ENCODE peak calls at places on chromosomes 16 and 17, in six cellular contexts. One of them, this sample, is unnamed.

GRCh38 chr17:1201132-1201702 is 21.4 kb upstream of the ABR start:
- DNase-seq in A549: no peak
- DNase-seq in body of pancreas: peak; percentile 14
- DNase-seq in ovary: no peak
- DNase-seq in right lobe of liver: no peak
- DNase-seq in tibial nerve: no peak
- DNase-seq in this sample: no peak

GRCh38 chr16:75042423-75043174 is 43.8 kb downstream of the ZNRF1 start:
- DNase-seq in ovary: no peak
- DNase-seq in A549: no peak
- DNase-seq in tibial nerve: no peak
- DNase-seq in right lobe of liver: no peak
- DNase-seq in body of pancreas: no peak
- DNase-seq in this sample: no peak

GRCh38 chr17:67358612-67359011 is 7.8 kb downstream of the PSMD12 start:
- DNase-seq in ovary: no peak
- DNase-seq in tibial nerve: no peak
- DNase-seq in A549: no peak
- DNase-seq in body of pancreas: no peak
- DNase-seq in right lobe of liver: no peak
- DNase-seq in this sample: no peak

GRCh38 chr16:58464047-58464915 is 35.7 kb upstream of the NDRG4 start:
- DNase-seq in ovary: no peak
- DNase-seq in tibial nerve: no peak
- DNase-seq in A549: no peak
- DNase-seq in right lobe of liver: no peak
- DNase-seq in body of pancreas: peak; percentile 21
- DNase-seq in this sample: peak; percentile 28

GRCh38 chr17:65564793-65565192 is 3.3 kb upstream of the AXIN2 start:
- DNase-seq in tibial nerve: no peak
- DNase-seq in A549: no peak
- DNase-seq in right lobe of liver: no peak
- DNase-seq in body of pancreas: peak; percentile 76
- DNase-seq in ovary: peak; percentile 50
- DNase-seq in this sample: peak; percentile 43

GRCh38 chr16:68892898-68893297 is 49.6 kb downstream of the TANGO6 start:
- DNase-seq in tibial nerve: no peak
- DNase-seq in right lobe of liver: no peak
- DNase-seq in body of pancreas: no peak
- DNase-seq in ovary: no peak
- DNase-seq in A549: no peak
- DNase-seq in this sample: no peak

GRCh38 chr17:6448473-6448872 is 4.2 kb downstream of the PIMREG start:
- DNase-seq in right lobe of liver: no peak
- DNase-seq in ovary: no peak
- DNase-seq in body of pancreas: no peak
- DNase-seq in tibial nerve: no peak
- DNase-seq in A549: no peak
- DNase-seq in this sample: no peak

GRCh38 chr17:10875411-10875810 is 37.5 kb upstream of the PIRT start:
- DNase-seq in ovary: peak; percentile 28
- DNase-seq in right lobe of liver: no peak
- DNase-seq in tibial nerve: no peak
- DNase-seq in body of pancreas: no peak
- DNase-seq in A549: peak; percentile 14
- DNase-seq in this sample: peak; percentile 13

GRCh38 chr17:60167095-60167741 is 17.4 kb downstream of the CA4 start:
- DNase-seq in right lobe of liver: peak; percentile 51
- DNase-seq in A549: no peak
- DNase-seq in body of pancreas: peak; percentile 68
- DNase-seq in tibial nerve: no peak
- DNase-seq in ovary: no peak
- DNase-seq in this sample: no peak

GRCh38 chr17:57215317-57215716 is 41.0 kb upstream of the MSI2 start:
- DNase-seq in A549: no peak
- DNase-seq in body of pancreas: peak; percentile 14
- DNase-seq in tibial nerve: no peak
- DNase-seq in right lobe of liver: no peak
- DNase-seq in ovary: no peak
- DNase-seq in this sample: no peak

GRCh38 chr16:50836121-50836541 is 94.2 kb downstream of the CYLD start:
- DNase-seq in body of pancreas: no peak
- DNase-seq in A549: no peak
- DNase-seq in ovary: no peak
- DNase-seq in tibial nerve: no peak
- DNase-seq in right lobe of liver: no peak
- DNase-seq in this sample: no peak

GRCh38 chr17:40071720-40072480 is 9.1 kb downstream of the THRA start:
- DNase-seq in body of pancreas: peak; percentile 98
- DNase-seq in A549: peak; percentile 91
- DNase-seq in right lobe of liver: peak; percentile 83
- DNase-seq in ovary: peak; percentile 81
- DNase-seq in tibial nerve: peak; percentile 77
- DNase-seq in this sample: peak; percentile 94

GRCh38 chr17:6100146-6100545 is 30.0 kb downstream of the WSCD1 start:
- DNase-seq in body of pancreas: no peak
- DNase-seq in ovary: no peak
- DNase-seq in right lobe of liver: no peak
- DNase-seq in A549: no peak
- DNase-seq in tibial nerve: no peak
- DNase-seq in this sample: no peak

GRCh38 chr17:71115669-71115972 is 946.3 kb downstream of the KCNJ2 start:
- DNase-seq in tibial nerve: no peak
- DNase-seq in right lobe of liver: no peak
- DNase-seq in body of pancreas: no peak
- DNase-seq in ovary: no peak
- DNase-seq in A549: no peak
- DNase-seq in this sample: no peak

GRCh38 chr17:10875984-10876555 is 38.2 kb upstream of the PIRT start:
- DNase-seq in body of pancreas: peak; percentile 53
- DNase-seq in A549: peak; percentile 57
- DNase-seq in ovary: peak; percentile 20
- DNase-seq in right lobe of liver: peak; percentile 55
- DNase-seq in tibial nerve: no peak
- DNase-seq in this sample: peak; percentile 36

GRCh38 chr16:48591976-48592375 is 18.0 kb downstream of the N4BP1 start:
- DNase-seq in tibial nerve: no peak
- DNase-seq in A549: no peak
- DNase-seq in body of pancreas: no peak
- DNase-seq in ovary: no peak
- DNase-seq in right lobe of liver: peak; percentile 66
- DNase-seq in this sample: no peak

GRCh38 chr16:80899804-80900592 is 95.6 kb upstream of the CDYL2 start:
- DNase-seq in body of pancreas: peak; percentile 91
- DNase-seq in right lobe of liver: peak; percentile 88
- DNase-seq in A549: peak; percentile 36
- DNase-seq in ovary: peak; percentile 25
- DNase-seq in tibial nerve: peak; percentile 73
- DNase-seq in this sample: peak; percentile 80

GRCh38 chr17:79913451-79913850 is 74.2 kb upstream of the CBX4 start:
- DNase-seq in right lobe of liver: no peak
- DNase-seq in A549: no peak
- DNase-seq in tibial nerve: no peak
- DNase-seq in body of pancreas: no peak
- DNase-seq in ovary: no peak
- DNase-seq in this sample: no peak

GRCh38 chr17:55356440-55357328 is 65.0 kb downstream of the MMD start:
- DNase-seq in A549: peak; percentile 86
- DNase-seq in body of pancreas: peak; percentile 70
- DNase-seq in ovary: peak; percentile 59
- DNase-seq in right lobe of liver: peak; percentile 75
- DNase-seq in tibial nerve: peak; percentile 69
- DNase-seq in this sample: peak; percentile 64

GRCh38 chr16:71956500-71956899 is 43.7 kb downstream of the PKD1L3 start:
- DNase-seq in A549: no peak
- DNase-seq in right lobe of liver: no peak
- DNase-seq in body of pancreas: no peak
- DNase-seq in ovary: no peak
- DNase-seq in tibial nerve: no peak
- DNase-seq in this sample: no peak

GRCh38 chr17:47652570-47652969 is 2.9 kb downstream of the KPNB1 start:
- DNase-seq in tibial nerve: no peak
- DNase-seq in body of pancreas: no peak
- DNase-seq in A549: no peak
- DNase-seq in right lobe of liver: no peak
- DNase-seq in ovary: no peak
- DNase-seq in this sample: no peak

GRCh38 chr16:18039931-18040330 is 296.6 kb downstream of the NPIPA8 start:
- DNase-seq in A549: no peak
- DNase-seq in right lobe of liver: no peak
- DNase-seq in ovary: no peak
- DNase-seq in body of pancreas: no peak
- DNase-seq in tibial nerve: no peak
- DNase-seq in this sample: no peak

GRCh38 chr17:66507103-66507923 is 204.9 kb downstream of the PRKCA start:
- DNase-seq in ovary: peak; percentile 45
- DNase-seq in tibial nerve: no peak
- DNase-seq in A549: peak; percentile 76
- DNase-seq in body of pancreas: peak; percentile 22
- DNase-seq in right lobe of liver: peak; percentile 69
- DNase-seq in this sample: peak; percentile 78

GRCh38 chr17:21129023-21129681 is 2.4 kb downstream of the DHRS7B start:
- DNase-seq in right lobe of liver: no peak
- DNase-seq in ovary: no peak
- DNase-seq in body of pancreas: peak; percentile 20
- DNase-seq in tibial nerve: no peak
- DNase-seq in A549: peak; percentile 67
- DNase-seq in this sample: peak; percentile 30

GRCh38 chr16:85395207-85395912 is 217.8 kb upstream of the GSE1 start:
- DNase-seq in A549: peak; percentile 91
- DNase-seq in ovary: peak; percentile 88
- DNase-seq in body of pancreas: peak; percentile 68
- DNase-seq in right lobe of liver: peak; percentile 50
- DNase-seq in tibial nerve: peak; percentile 53
- DNase-seq in this sample: peak; percentile 83

GRCh38 chr16:82062645-82063058 is 27.6 kb downstream of the HSD17B2 start:
- DNase-seq in ovary: no peak
- DNase-seq in A549: no peak
- DNase-seq in right lobe of liver: no peak
- DNase-seq in body of pancreas: no peak
- DNase-seq in tibial nerve: no peak
- DNase-seq in this sample: no peak

GRCh38 chr17:21058098-21058893 is 15.5 kb upstream of the USP22 start:
- DNase-seq in right lobe of liver: no peak
- DNase-seq in body of pancreas: no peak
- DNase-seq in tibial nerve: no peak
- DNase-seq in A549: peak; percentile 47
- DNase-seq in ovary: no peak
- DNase-seq in this sample: no peak

GRCh38 chr16:28126684-28127620 is 63.4 kb upstream of the GSG1L start:
- DNase-seq in tibial nerve: no peak
- DNase-seq in ovary: no peak
- DNase-seq in A549: no peak
- DNase-seq in right lobe of liver: no peak
- DNase-seq in body of pancreas: no peak
- DNase-seq in this sample: no peak
- TF ChIP-seq POLR2A in tibial nerve: no peak
- TF ChIP-seq POLR2A in ovary: no peak
- TF ChIP-seq POLR2A in A549: no peak
- TF ChIP-seq POLR2A in right lobe of liver: no peak
- TF ChIP-seq POLR2A in body of pancreas: no peak
- TF ChIP-seq POLR2A in this sample: no peak

GRCh38 chr16:70659953-70660671 is 13.8 kb downstream of the IL34 start:
- DNase-seq in ovary: no peak
- DNase-seq in right lobe of liver: no peak
- DNase-seq in A549: no peak
- DNase-seq in body of pancreas: no peak
- DNase-seq in tibial nerve: no peak
- DNase-seq in this sample: no peak

GRCh38 chr16:70657956-70658355 is 11.6 kb downstream of the IL34 start:
- DNase-seq in body of pancreas: no peak
- DNase-seq in right lobe of liver: no peak
- DNase-seq in tibial nerve: no peak
- DNase-seq in A549: no peak
- DNase-seq in ovary: no peak
- DNase-seq in this sample: no peak

GRCh38 chr16:70659546-70659945 is 13.2 kb downstream of the IL34 start:
- DNase-seq in tibial nerve: no peak
- DNase-seq in body of pancreas: no peak
- DNase-seq in right lobe of liver: no peak
- DNase-seq in ovary: no peak
- DNase-seq in A549: no peak
- DNase-seq in this sample: no peak

GRCh38 chr16:70660672-70661350 is 14.5 kb downstream of the IL34 start:
- DNase-seq in A549: no peak
- DNase-seq in tibial nerve: no peak
- DNase-seq in ovary: no peak
- DNase-seq in right lobe of liver: no peak
- DNase-seq in body of pancreas: no peak
- DNase-seq in this sample: no peak

DNA sequence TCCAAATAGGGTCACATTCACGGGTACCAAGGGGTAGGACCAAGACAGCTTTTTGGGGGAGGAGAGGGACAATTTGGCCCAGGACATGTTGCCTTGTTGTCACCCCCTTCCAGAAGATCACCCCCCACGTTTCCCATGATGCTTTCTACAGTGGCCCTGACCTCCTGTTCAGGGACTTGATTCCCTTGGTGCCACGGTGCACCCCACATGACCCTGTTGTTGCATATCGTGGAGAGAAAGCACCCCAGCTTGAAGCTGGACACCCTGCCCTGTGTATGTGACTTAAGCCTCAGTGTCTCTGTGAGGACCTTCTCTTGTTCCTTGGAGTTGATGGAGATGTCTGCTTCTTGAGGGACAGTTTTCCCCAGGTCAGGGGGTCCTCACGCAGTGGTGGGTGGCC is 12.6 kb downstream of the IL34 start:
- DNase-seq in right lobe of liver: no peak
- DNase-seq in tibial nerve: no peak
- DNase-seq in A549: no peak
- DNase-seq in body of pancreas: no peak
- DNase-seq in ovary: no peak
- DNase-seq in this sample: no peak
- H3K27ac ChIP-seq in right lobe of liver: no peak overlapping the region
- H3K27ac ChIP-seq in tibial nerve: no peak overlapping the region
- H3K27ac ChIP-seq in A549: no peak overlapping the region
- H3K27ac ChIP-seq in body of pancreas: no peak overlapping the region
- H3K27ac ChIP-seq in ovary: no peak overlapping the region
- H3K27ac ChIP-seq in this sample: no peak overlapping the region

DNA sequence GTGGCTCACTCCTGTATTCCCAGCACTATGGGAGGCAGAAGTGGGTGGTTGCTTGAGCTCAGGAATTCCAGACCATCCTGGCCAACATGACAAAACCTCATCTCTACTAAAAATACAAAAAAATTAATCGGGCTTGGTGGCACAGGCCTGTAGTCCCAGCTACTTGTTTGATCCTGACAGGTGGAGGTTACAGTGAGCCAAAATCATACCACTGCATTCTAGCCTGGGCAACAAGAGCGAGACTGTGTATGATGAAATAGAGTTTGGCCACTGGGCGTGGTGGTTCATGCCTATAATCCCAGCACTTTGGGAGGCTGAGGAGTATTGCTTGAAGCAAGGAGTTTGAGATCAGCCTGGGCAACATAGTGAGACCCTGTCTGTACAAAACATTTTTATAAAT is 173.3 kb downstream of the TANC2 start:
- DNase-seq in body of pancreas: no peak
- DNase-seq in right lobe of liver: no peak
- DNase-seq in tibial nerve: no peak
- DNase-seq in A549: no peak
- DNase-seq in ovary: no peak
- DNase-seq in this sample: no peak
- TF ChIP-seq POLR2A in body of pancreas: no peak
- TF ChIP-seq POLR2A in right lobe of liver: no peak
- TF ChIP-seq POLR2A in tibial nerve: no peak
- TF ChIP-seq POLR2A in A549: no peak
- TF ChIP-seq POLR2A in ovary: no peak
- TF ChIP-seq POLR2A in this sample: no peak

GRCh38 chr17:82457790-82458129 is 781 bp upstream of the NARF start:
- DNase-seq in tibial nerve: no peak
- DNase-seq in ovary: no peak
- DNase-seq in body of pancreas: no peak
- DNase-seq in right lobe of liver: no peak
- DNase-seq in A549: no peak
- DNase-seq in this sample: no peak
- H3K27ac ChIP-seq in tibial nerve: peak overlapping the region; percentile 100
- H3K27ac ChIP-seq in ovary: peak overlapping the region; percentile 100
- H3K27ac ChIP-seq in body of pancreas: peak overlapping the region; percentile 100
- H3K27ac ChIP-seq in right lobe of liver: peak overlapping the region; percentile 100
- H3K27ac ChIP-seq in A549: peak overlapping the region; percentile 96
- H3K27ac ChIP-seq in this sample: peak overlapping the region; percentile 100